ENCODE peak calls at places on chromosomes 16 and 17, in six cellular contexts. One of them, this sample, is unnamed.

GRCh38 chr17:76337413-76337777 is 16.3 kb downstream of the PRPSAP1 start:
- DNase-seq in endothelial cell of umbilical vein: peak; percentile 30
- DNase-seq in upper lobe of left lung: no peak
- DNase-seq in transverse colon: no peak
- DNase-seq in stomach: no peak
- DNase-seq in HepG2: no peak
- DNase-seq in this sample: no peak

GRCh38 chr16:69393898-69394849 is 8.4 kb upstream of the TERF2 start:
- DNase-seq in upper lobe of left lung: no peak
- DNase-seq in stomach: no peak
- DNase-seq in transverse colon: no peak
- DNase-seq in endothelial cell of umbilical vein: no peak
- DNase-seq in HepG2: no peak
- DNase-seq in this sample: no peak

GRCh38 chr16:84917492-84917891 is 93.8 kb downstream of the ZDHHC7 start:
- DNase-seq in endothelial cell of umbilical vein: no peak
- DNase-seq in HepG2: no peak
- DNase-seq in stomach: no peak
- DNase-seq in transverse colon: no peak
- DNase-seq in upper lobe of left lung: no peak
- DNase-seq in this sample: no peak

GRCh38 chr17:37406635-37407455 is at the start of the genes ACACA and TADA2A:
- DNase-seq in endothelial cell of umbilical vein: peak; percentile 81
- DNase-seq in HepG2: peak; percentile 63
- DNase-seq in transverse colon: peak; percentile 85
- DNase-seq in stomach: peak; percentile 82
- DNase-seq in upper lobe of left lung: peak; percentile 96
- DNase-seq in this sample: peak; percentile 93

GRCh38 chr16:85515319-85515745 is 97.8 kb upstream of the GSE1 start:
- DNase-seq in HepG2: no peak
- DNase-seq in stomach: no peak
- DNase-seq in transverse colon: no peak
- DNase-seq in endothelial cell of umbilical vein: no peak
- DNase-seq in upper lobe of left lung: no peak
- DNase-seq in this sample: no peak

GRCh38 chr17:77455111-77455877 is 314.5 kb downstream of the SEC14L1 start:
- DNase-seq in HepG2: peak; percentile 69
- DNase-seq in endothelial cell of umbilical vein: no peak
- DNase-seq in transverse colon: no peak
- DNase-seq in stomach: no peak
- DNase-seq in upper lobe of left lung: peak; percentile 67
- DNase-seq in this sample: no peak

GRCh38 chr17:12047977-12048376 is 27.3 kb downstream of the MAP2K4 start:
- DNase-seq in upper lobe of left lung: no peak
- DNase-seq in transverse colon: no peak
- DNase-seq in endothelial cell of umbilical vein: peak; percentile 35
- DNase-seq in stomach: no peak
- DNase-seq in HepG2: no peak
- DNase-seq in this sample: no peak

GRCh38 chr16:46426336-46426735 is 194.8 kb downstream of the SHCBP1 start:
- DNase-seq in transverse colon: no peak
- DNase-seq in stomach: no peak
- DNase-seq in endothelial cell of umbilical vein: no peak
- DNase-seq in HepG2: no peak
- DNase-seq in upper lobe of left lung: no peak
- DNase-seq in this sample: no peak

DNA sequence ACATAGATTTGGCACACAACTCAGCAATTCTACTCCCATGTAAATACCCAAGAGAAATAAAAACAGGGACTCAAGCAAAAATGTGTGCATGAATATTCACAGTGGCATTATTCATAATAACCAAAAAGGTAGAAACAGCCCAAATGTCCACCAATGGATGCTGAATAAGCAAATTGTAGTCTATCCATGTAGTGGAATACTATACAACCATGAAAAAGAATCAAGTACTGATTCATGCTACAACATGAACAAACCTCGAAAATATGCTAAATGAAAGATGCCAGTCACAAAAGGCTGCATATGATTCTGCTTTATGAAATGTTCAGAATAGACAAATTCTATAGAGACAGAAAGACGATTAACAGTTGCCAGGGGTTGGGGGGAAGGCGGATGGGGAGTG is 301.1 kb downstream of the C16orf95 start:
- DNase-seq in endothelial cell of umbilical vein: no peak
- DNase-seq in HepG2: no peak
- DNase-seq in stomach: no peak
- DNase-seq in transverse colon: no peak
- DNase-seq in upper lobe of left lung: no peak
- DNase-seq in this sample: no peak
- TF ChIP-seq POLR2A in endothelial cell of umbilical vein: no peak
- TF ChIP-seq POLR2A in HepG2: no peak
- TF ChIP-seq POLR2A in stomach: no peak
- TF ChIP-seq POLR2A in transverse colon: no peak
- TF ChIP-seq POLR2A in upper lobe of left lung: no peak
- TF ChIP-seq POLR2A in this sample: no peak

GRCh38 chr17:64084086-64084939 is 45.6 kb downstream of the ERN1 start:
- DNase-seq in transverse colon: peak; percentile 46
- DNase-seq in HepG2: peak; percentile 89
- DNase-seq in stomach: peak; percentile 39
- DNase-seq in upper lobe of left lung: no peak
- DNase-seq in endothelial cell of umbilical vein: peak; percentile 36
- DNase-seq in this sample: no peak

GRCh38 chr17:64085650-64086005 is 44.3 kb downstream of the ERN1 start:
- DNase-seq in upper lobe of left lung: no peak
- DNase-seq in stomach: no peak
- DNase-seq in transverse colon: no peak
- DNase-seq in endothelial cell of umbilical vein: no peak
- DNase-seq in HepG2: no peak
- DNase-seq in this sample: no peak

GRCh38 chr17:64090144-64090543 is 39.8 kb downstream of the ERN1 start:
- DNase-seq in upper lobe of left lung: no peak
- DNase-seq in HepG2: no peak
- DNase-seq in transverse colon: no peak
- DNase-seq in endothelial cell of umbilical vein: peak; percentile 45
- DNase-seq in stomach: no peak
- DNase-seq in this sample: no peak

GRCh38 chr17:64084940-64085649 is 44.8 kb downstream of the ERN1 start:
- DNase-seq in endothelial cell of umbilical vein: no peak
- DNase-seq in stomach: no peak
- DNase-seq in HepG2: no peak
- DNase-seq in transverse colon: no peak
- DNase-seq in upper lobe of left lung: no peak
- DNase-seq in this sample: no peak

GRCh38 chr17:64087252-64088005 is 42.5 kb downstream of the ERN1 start:
- DNase-seq in stomach: no peak
- DNase-seq in transverse colon: no peak
- DNase-seq in HepG2: no peak
- DNase-seq in endothelial cell of umbilical vein: no peak
- DNase-seq in upper lobe of left lung: no peak
- DNase-seq in this sample: no peak
- TF ChIP-seq POLR2AphosphoS5 in stomach: no peak
- TF ChIP-seq POLR2AphosphoS5 in transverse colon: no peak
- TF ChIP-seq POLR2AphosphoS5 in HepG2: no peak
- TF ChIP-seq POLR2AphosphoS5 in endothelial cell of umbilical vein: no peak
- TF ChIP-seq POLR2AphosphoS5 in upper lobe of left lung: no peak
- TF ChIP-seq POLR2AphosphoS5 in this sample: no peak

GRCh38 chr16:53057658-53058057 is 2.9 kb downstream of the CHD9 start:
- DNase-seq in upper lobe of left lung: no peak
- DNase-seq in HepG2: no peak
- DNase-seq in transverse colon: no peak
- DNase-seq in stomach: no peak
- DNase-seq in endothelial cell of umbilical vein: no peak
- DNase-seq in this sample: no peak

GRCh38 chr16:53054670-53055485 is at the start of gene CHD9:
- DNase-seq in upper lobe of left lung: peak; percentile 95
- DNase-seq in HepG2: peak; percentile 90
- DNase-seq in stomach: peak; percentile 89
- DNase-seq in endothelial cell of umbilical vein: peak; percentile 87
- DNase-seq in transverse colon: peak; percentile 87
- DNase-seq in this sample: peak; percentile 88

GRCh38 chr16:53053967-53054669 is 673 bp upstream of the CHD9 start:
- DNase-seq in upper lobe of left lung: no peak
- DNase-seq in HepG2: peak; percentile 26
- DNase-seq in endothelial cell of umbilical vein: no peak
- DNase-seq in stomach: peak; percentile 57
- DNase-seq in transverse colon: peak; percentile 52
- DNase-seq in this sample: no peak

GRCh38 chr16:53056528-53056881 is 1.7 kb downstream of the CHD9 start:
- DNase-seq in stomach: no peak
- DNase-seq in upper lobe of left lung: peak; percentile 41
- DNase-seq in HepG2: peak; percentile 72
- DNase-seq in transverse colon: peak; percentile 35
- DNase-seq in endothelial cell of umbilical vein: peak; percentile 74
- DNase-seq in this sample: no peak

GRCh38 chr16:53055603-53056527 is 1.1 kb downstream of the CHD9 start:
- DNase-seq in endothelial cell of umbilical vein: peak; percentile 69
- DNase-seq in HepG2: peak; percentile 70
- DNase-seq in upper lobe of left lung: no peak
- DNase-seq in transverse colon: peak; percentile 64
- DNase-seq in stomach: no peak
- DNase-seq in this sample: no peak
- TF ChIP-seq POLR2A in endothelial cell of umbilical vein: peak; percentile 4
- TF ChIP-seq POLR2A in HepG2: no peak
- TF ChIP-seq POLR2A in upper lobe of left lung: no peak
- TF ChIP-seq POLR2A in transverse colon: no peak
- TF ChIP-seq POLR2A in stomach: no peak
- TF ChIP-seq POLR2A in this sample: no peak

GRCh38 chr17:7045492-7046126 is 1.7 kb upstream of the SLC16A11 start:
- DNase-seq in stomach: peak; percentile 56
- DNase-seq in HepG2: peak; percentile 80
- DNase-seq in upper lobe of left lung: no peak
- DNase-seq in transverse colon: peak; percentile 63
- DNase-seq in endothelial cell of umbilical vein: peak; percentile 89
- DNase-seq in this sample: no peak
- TF ChIP-seq POLR2AphosphoS5 in stomach: peak; percentile 9
- TF ChIP-seq POLR2AphosphoS5 in HepG2: no peak
- TF ChIP-seq POLR2AphosphoS5 in upper lobe of left lung: no peak
- TF ChIP-seq POLR2AphosphoS5 in transverse colon: peak; percentile 1
- TF ChIP-seq POLR2AphosphoS5 in endothelial cell of umbilical vein: no peak
- TF ChIP-seq POLR2AphosphoS5 in this sample: no peak

GRCh38 chr17:58517928-58518609 is 3.6 kb upstream of the MTMR4 start:
- DNase-seq in transverse colon: peak; percentile 100
- DNase-seq in endothelial cell of umbilical vein: peak; percentile 100
- DNase-seq in stomach: peak; percentile 99
- DNase-seq in HepG2: peak; percentile 100
- DNase-seq in upper lobe of left lung: peak; percentile 98
- DNase-seq in this sample: peak; percentile 96
- TF ChIP-seq POLR2A in transverse colon: peak; percentile 74
- TF ChIP-seq POLR2A in endothelial cell of umbilical vein: peak; percentile 71
- TF ChIP-seq POLR2A in stomach: no peak
- TF ChIP-seq POLR2A in HepG2: peak; percentile 29
- TF ChIP-seq POLR2A in upper lobe of left lung: peak; percentile 48
- TF ChIP-seq POLR2A in this sample: peak; percentile 22

GRCh38 chr17:40130352-40131042 is 8.7 kb downstream of the MSL1 start:
- DNase-seq in endothelial cell of umbilical vein: no peak
- DNase-seq in stomach: peak; percentile 47
- DNase-seq in upper lobe of left lung: no peak
- DNase-seq in transverse colon: no peak
- DNase-seq in HepG2: no peak
- DNase-seq in this sample: no peak
- TF ChIP-seq POLR2AphosphoS5 in endothelial cell of umbilical vein: no peak
- TF ChIP-seq POLR2AphosphoS5 in stomach: no peak
- TF ChIP-seq POLR2AphosphoS5 in upper lobe of left lung: no peak
- TF ChIP-seq POLR2AphosphoS5 in transverse colon: no peak
- TF ChIP-seq POLR2AphosphoS5 in HepG2: no peak
- TF ChIP-seq POLR2AphosphoS5 in this sample: no peak

GRCh38 chr17:30922235-30922993 is 669 bp downstream of the ADAP2 start:
- DNase-seq in stomach: no peak
- DNase-seq in transverse colon: peak; percentile 17
- DNase-seq in endothelial cell of umbilical vein: no peak
- DNase-seq in upper lobe of left lung: peak; percentile 89
- DNase-seq in HepG2: no peak
- DNase-seq in this sample: peak; percentile 42
- TF ChIP-seq POLR2A in stomach: no peak
- TF ChIP-seq POLR2A in transverse colon: no peak
- TF ChIP-seq POLR2A in endothelial cell of umbilical vein: no peak
- TF ChIP-seq POLR2A in upper lobe of left lung: no peak
- TF ChIP-seq POLR2A in HepG2: no peak
- TF ChIP-seq POLR2A in this sample: no peak

GRCh38 chr17:45740553-45741330 is 43.4 kb upstream of the CRHR1 start:
- DNase-seq in stomach: no peak
- DNase-seq in HepG2: peak; percentile 35
- DNase-seq in transverse colon: no peak
- DNase-seq in endothelial cell of umbilical vein: peak; percentile 27
- DNase-seq in upper lobe of left lung: no peak
- DNase-seq in this sample: no peak
- TF ChIP-seq POLR2AphosphoS5 in stomach: no peak
- TF ChIP-seq POLR2AphosphoS5 in HepG2: no peak
- TF ChIP-seq POLR2AphosphoS5 in transverse colon: no peak
- TF ChIP-seq POLR2AphosphoS5 in endothelial cell of umbilical vein: no peak
- TF ChIP-seq POLR2AphosphoS5 in upper lobe of left lung: no peak
- TF ChIP-seq POLR2AphosphoS5 in this sample: no peak

GRCh38 chr16:82169861-82170845 is at the start of gene MPHOSPH6:
- DNase-seq in endothelial cell of umbilical vein: peak; percentile 92
- DNase-seq in transverse colon: peak; percentile 94
- DNase-seq in upper lobe of left lung: peak; percentile 99
- DNase-seq in stomach: peak; percentile 94
- DNase-seq in HepG2: peak; percentile 84
- DNase-seq in this sample: peak; percentile 90
- TF ChIP-seq POLR2A in endothelial cell of umbilical vein: peak; percentile 74
- TF ChIP-seq POLR2A in transverse colon: peak; percentile 38
- TF ChIP-seq POLR2A in upper lobe of left lung: peak; percentile 86
- TF ChIP-seq POLR2A in stomach: no peak
- TF ChIP-seq POLR2A in HepG2: peak; percentile 95
- TF ChIP-seq POLR2A in this sample: peak; percentile 54

GRCh38 chr16:87846705-87847466 is 22.4 kb downstream of the SLC7A5 start:
- DNase-seq in endothelial cell of umbilical vein: no peak
- DNase-seq in upper lobe of left lung: peak; percentile 75
- DNase-seq in HepG2: no peak
- DNase-seq in transverse colon: no peak
- DNase-seq in stomach: no peak
- DNase-seq in this sample: no peak
- TF ChIP-seq POLR2AphosphoS5 in endothelial cell of umbilical vein: no peak
- TF ChIP-seq POLR2AphosphoS5 in upper lobe of left lung: no peak
- TF ChIP-seq POLR2AphosphoS5 in HepG2: no peak
- TF ChIP-seq POLR2AphosphoS5 in transverse colon: no peak
- TF ChIP-seq POLR2AphosphoS5 in stomach: no peak
- TF ChIP-seq POLR2AphosphoS5 in this sample: no peak